ENCODE peak calls at places on chromosome 6, in four cellular contexts. K, Y, Q and U are unnamed samples.

GRCh38 chr6:30769088-30769852 is 24.9 kb upstream of the IER3 start:
- DNase-seq in K (peak), Y (peak), Q (peak), U (peak)

GRCh38 chr6:147142684-147143245 is 61.5 kb upstream of the STXBP5 start:
- DNase-seq in K (no peak), Y (no peak), Q (no peak), U (no peak)

GRCh38 chr6:9178066-9178465 is 742.7 kb upstream of the SLC35B3 start:
- DNase-seq in K (no peak), Y (no peak), Q (no peak), U (no peak)

GRCh38 chr6:56279346-56280080 is 32.1 kb upstream of the COL21A1 start:
- DNase-seq in K (no peak), Y (no peak), Q (no peak), U (no peak)

GRCh38 chr6:75922226-75922625 is 150.2 kb downstream of the IMPG1 start:
- DNase-seq in K (no peak), Y (no peak), Q (no peak), U (no peak)

GRCh38 chr6:116444092-116444491 is 17.1 kb upstream of the CALHM6 start:
- DNase-seq in K (no peak), Y (no peak), Q (no peak), U (no peak)

GRCh38 chr6:168609026-168609685 is 168.2 kb downstream of the SMOC2 start:
- DNase-seq in K (no peak), Y (no peak), Q (no peak), U (no peak)

GRCh38 chr6:20717743-20718142 is 183.5 kb downstream of the CDKAL1 start:
- DNase-seq in K (no peak), Y (no peak), Q (no peak), U (no peak)

GRCh38 chr6:51725155-51725554 is 362.3 kb downstream of the PKHD1 start:
- DNase-seq in K (no peak), Y (no peak), Q (no peak), U (no peak)

GRCh38 chr6:7640607-7641577 is 50.9 kb downstream of the SNRNP48 start:
- DNase-seq in K (no peak), Y (no peak), Q (no peak), U (no peak)

GRCh38 chr6:159464827-159465226 is 228.2 kb downstream of the SOD2 start:
- DNase-seq in K (no peak), Y (no peak), Q (no peak), U (no peak)

GRCh38 chr6:107075951-107076381 is 39.3 kb downstream of the BEND3 start:
- DNase-seq in K (no peak), Y (no peak), Q (no peak), U (no peak)

GRCh38 chr6:159372333-159372732 is 203.1 kb downstream of the FNDC1 start:
- DNase-seq in K (peak), Y (no peak), Q (no peak), U (no peak)

GRCh38 chr6:28922004-28922840 is 1.6 kb downstream of the TRIM27 start:
- DNase-seq in K (no peak), Y (no peak), Q (no peak), U (no peak)

GRCh38 chr6:19268718-19269117 is 568.5 kb upstream of the ID4 start:
- DNase-seq in K (no peak), Y (no peak), Q (no peak), U (no peak)

GRCh38 chr6:158047120-158047518 is 65.5 kb downstream of the SYNJ2 start:
- DNase-seq in K (peak), Y (peak), Q (no peak), U (no peak)

GRCh38 chr6:14463110-14463509 is 345.5 kb downstream of the CD83 start:
- DNase-seq in K (no peak), Y (no peak), Q (no peak), U (no peak)

GRCh38 chr6:113172531-113172966 is 684.6 kb upstream of the MARCKS start:
- DNase-seq in K (no peak), Y (no peak), Q (no peak), U (no peak)

GRCh38 chr6:36594029-36594815 is at the start of gene SRSF3:
- DNase-seq in K (peak), Y (peak), Q (peak), U (peak)

GRCh38 chr6:87945181-87945580 is 102.5 kb upstream of the SPACA1 start:
- DNase-seq in K (no peak), Y (no peak), Q (peak), U (no peak)

GRCh38 chr6:15427360-15428070 is 181.6 kb downstream of the JARID2 start:
- DNase-seq in K (no peak), Y (no peak), Q (peak), U (no peak)

GRCh38 chr6:166277021-166277420 is 31.2 kb downstream of the PRR18 start:
- DNase-seq in K (no peak), Y (no peak), Q (no peak), U (no peak)

GRCh38 chr6:34855463-34855862 is 32.4 kb downstream of the TAF11 start:
- DNase-seq in K (no peak), Y (no peak), Q (no peak), U (no peak)
- TF ChIP-seq CTCF in K (no peak), Y (no peak), Q (no peak), U (no peak)

GRCh38 chr6:32968770-32969684 is 633 bp downstream of the BRD2 start:
- DNase-seq in K (peak), Y (peak), Q (peak), U (peak)
- TF ChIP-seq CTCF in K (no peak), Y (no peak), Q (no peak), U (no peak)

GRCh38 chr6:119261944-119262284 is 87.6 kb downstream of the MAN1A1 start:
- DNase-seq in K (no peak), Y (no peak), Q (no peak), U (no peak)
- TF ChIP-seq CTCF in K (no peak), Y (no peak), Q (no peak), U (no peak)

DNA sequence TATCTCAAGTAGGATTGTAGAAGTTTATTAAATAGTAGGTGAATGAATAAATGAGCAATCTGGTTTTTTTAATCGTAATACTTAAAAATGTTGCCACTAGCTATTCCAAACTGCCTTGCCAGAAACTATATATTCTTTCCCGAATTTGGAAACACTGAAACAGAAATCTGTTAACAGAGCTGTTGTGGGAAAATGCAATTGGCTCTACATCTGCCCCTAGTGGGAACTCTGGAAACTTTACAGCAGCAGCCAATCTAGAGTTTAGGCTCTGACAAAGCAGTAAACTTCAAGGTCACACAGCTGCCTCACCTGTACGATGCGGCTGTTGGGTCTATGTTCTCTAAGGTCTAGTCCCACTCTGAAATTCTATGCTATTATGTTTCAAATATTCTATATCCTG is 41.7 kb downstream of the SYNE1 start:
- DNase-seq in K (no peak), Y (no peak), Q (no peak), U (no peak)
- TF ChIP-seq CTCF in K (peak), Y (no peak), Q (peak), U (no peak)

GRCh38 chr6:44493132-44493531 is 105.6 kb downstream of the CDC5L start:
- DNase-seq in K (no peak), Y (no peak), Q (no peak), U (no peak)

GRCh38 chr6:44496705-44497369 is 109.3 kb downstream of the CDC5L start:
- DNase-seq in K (no peak), Y (no peak), Q (no peak), U (no peak)

GRCh38 chr6:44495036-44495901 is 107.8 kb downstream of the CDC5L start:
- DNase-seq in K (no peak), Y (no peak), Q (no peak), U (no peak)

GRCh38 chr6:44493593-44493992 is 106.1 kb downstream of the CDC5L start:
- DNase-seq in K (no peak), Y (no peak), Q (no peak), U (no peak)

GRCh38 chr6:44494011-44494501 is 106.5 kb downstream of the CDC5L start:
- DNase-seq in K (no peak), Y (no peak), Q (no peak), U (no peak)
- TF ChIP-seq CTCF in K (no peak), Y (peak), Q (no peak), U (no peak)

GRCh38 chr6:41103792-41104324 is 31.1 kb downstream of the NFYA start:
- DNase-seq in K (no peak), Y (no peak), Q (no peak), U (no peak)

GRCh38 chr6:41098366-41098765 is 25.6 kb downstream of the NFYA start:
- DNase-seq in K (no peak), Y (no peak), Q (no peak), U (no peak)

GRCh38 chr6:41097467-41098090 is 24.8 kb downstream of the NFYA start:
- DNase-seq in K (no peak), Y (no peak), Q (no peak), U (no peak)

DNA sequence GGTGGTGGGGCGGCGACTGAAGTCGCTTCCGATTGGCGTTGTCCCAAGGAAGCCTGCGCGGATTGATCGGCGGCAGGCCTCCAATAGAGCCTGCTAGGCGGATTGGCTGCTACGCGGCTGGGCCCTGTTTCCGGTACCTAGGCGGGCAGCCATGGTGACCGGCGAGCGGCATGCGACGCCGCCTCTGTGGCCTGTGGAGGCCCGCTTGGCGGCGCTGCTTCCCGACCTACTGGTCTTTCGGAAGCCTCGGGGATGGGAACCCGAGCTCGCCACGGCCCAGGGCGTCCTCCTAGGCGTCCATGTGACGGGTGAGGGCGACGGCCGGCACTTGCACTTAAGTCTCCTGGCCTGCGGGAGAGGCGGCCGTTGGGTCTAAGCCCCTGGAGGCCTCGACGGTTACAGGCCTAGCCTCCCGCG is 28.1 kb downstream of the NFYA start:
- DNase-seq in K (no peak), Y (no peak), Q (no peak), U (no peak)
- TF ChIP-seq CTCF in K (no peak), Y (no peak), Q (no peak), U (no peak)

DNA sequence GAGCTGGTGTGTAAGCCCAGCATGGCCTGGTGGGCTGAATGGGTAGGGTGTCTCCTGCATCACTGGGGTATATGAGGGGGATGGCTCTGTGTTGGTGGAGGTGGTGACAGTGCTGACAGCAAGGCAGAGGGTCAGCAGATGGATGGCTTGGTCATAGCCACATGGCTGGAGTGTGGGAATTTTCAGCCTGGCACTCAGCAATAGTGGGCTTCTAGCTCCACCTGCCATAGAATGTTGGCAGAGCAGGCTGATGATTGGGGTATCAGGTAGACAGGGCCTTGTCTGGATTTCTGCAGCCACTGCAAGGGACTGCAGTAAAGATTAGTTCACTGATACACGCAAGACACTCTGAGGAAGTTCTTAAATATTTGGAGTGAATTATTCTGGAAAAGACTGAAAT is 137.5 kb upstream of the BACH2 start:
- DNase-seq in K (no peak), Y (no peak), Q (peak), U (no peak)
- TF ChIP-seq CTCF in K (no peak), Y (no peak), Q (peak), U (no peak)

DNA sequence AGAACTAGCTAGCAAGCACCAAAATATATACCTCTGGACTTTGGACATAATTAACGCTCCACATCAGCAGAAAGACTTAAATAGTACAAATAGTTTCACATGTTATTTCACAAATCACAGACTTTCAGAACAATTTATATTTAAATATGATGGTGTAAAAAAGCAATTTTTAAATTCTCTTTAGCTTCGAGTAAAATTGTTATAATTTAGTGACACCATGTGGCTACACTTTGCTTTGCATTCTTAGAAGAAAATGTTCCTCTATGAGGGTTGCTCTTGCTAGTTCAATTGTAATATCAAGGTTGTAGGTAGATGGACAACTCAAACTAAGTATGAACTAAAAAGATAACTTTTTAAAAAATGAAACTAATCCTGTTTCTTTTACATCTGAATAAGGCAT is 69.0 kb downstream of the BTBD9 start:
- DNase-seq in K (no peak), Y (no peak), Q (no peak), U (no peak)
- TF ChIP-seq CTCF in K (peak), Y (peak), Q (peak), U (no peak)

DNA sequence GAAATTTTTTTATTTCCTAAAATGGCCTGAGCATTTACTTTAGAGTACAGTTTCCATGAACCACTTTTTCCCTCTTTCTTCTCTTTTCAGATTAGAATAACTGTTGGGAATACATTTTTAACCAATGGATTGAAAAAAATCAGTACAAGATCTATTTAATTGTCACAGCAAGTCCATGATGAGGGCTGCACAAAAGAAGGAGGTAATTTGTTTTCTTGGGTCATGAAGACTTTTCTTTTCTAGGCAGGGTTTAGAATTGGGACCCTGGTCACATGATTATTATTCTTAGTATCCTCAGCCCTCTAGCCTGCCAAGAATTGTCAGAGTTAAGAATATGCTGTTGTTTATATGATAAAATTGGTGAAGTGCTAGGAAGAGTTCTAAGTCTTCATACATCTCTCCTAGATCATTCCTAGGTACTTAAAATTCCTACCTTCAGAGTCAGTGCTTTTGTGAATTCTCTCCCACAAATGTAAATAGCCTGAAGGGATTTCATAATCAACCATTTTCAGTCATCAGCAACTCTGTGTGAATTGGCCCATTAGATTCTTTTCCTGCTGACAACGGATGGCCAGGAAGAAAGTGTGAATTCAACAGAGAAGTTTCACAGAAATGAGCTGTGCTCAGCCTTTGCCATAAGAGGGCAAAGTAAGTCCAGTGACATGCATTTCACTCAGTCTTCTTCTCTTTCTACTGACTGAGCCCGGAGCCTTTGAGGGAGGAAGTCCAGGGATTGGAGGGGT is 32.4 kb upstream of the TPBG start:
- DNase-seq in K (no peak), Y (no peak), Q (no peak), U (no peak)
- TF ChIP-seq CTCF in K (no peak), Y (no peak), Q (no peak), U (no peak)

DNA sequence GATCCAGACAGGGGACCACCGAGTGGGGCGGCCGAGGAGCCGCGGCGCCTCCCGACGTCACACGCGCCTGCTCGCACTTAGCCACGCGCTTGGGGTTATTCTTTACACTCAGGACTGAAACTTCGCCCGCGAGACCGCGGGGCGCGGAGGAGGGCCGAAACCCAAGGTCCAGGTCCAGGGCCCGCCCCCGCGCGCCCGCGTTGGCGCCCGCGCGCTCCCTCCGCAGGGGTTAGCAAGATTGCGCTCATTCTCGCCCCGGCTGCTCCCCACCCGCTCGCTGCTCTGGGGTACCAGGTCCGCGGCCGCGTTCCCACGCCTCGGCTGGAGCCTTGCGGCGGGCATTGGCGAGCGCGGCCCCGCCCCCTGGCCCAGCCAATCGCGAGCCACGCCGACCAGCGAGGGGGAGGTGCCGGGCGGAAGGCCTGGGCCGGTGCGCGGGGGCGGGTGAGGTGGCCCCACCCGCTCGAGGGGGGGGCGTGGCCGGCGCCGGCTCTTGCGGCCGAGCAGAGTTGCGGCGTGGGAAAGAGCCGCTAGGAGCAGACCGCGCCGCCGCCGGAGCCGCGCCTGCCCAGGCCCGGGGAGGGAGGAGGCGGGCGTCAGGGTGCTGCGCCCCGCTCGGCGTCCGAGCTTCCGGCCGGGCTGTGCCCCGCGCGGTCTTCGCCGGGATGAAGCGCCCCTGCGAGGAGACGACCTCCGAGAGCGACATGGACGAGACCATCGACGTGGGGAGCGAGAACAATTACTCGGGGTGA is at the start of gene HEY2:
- DNase-seq in K (peak), Y (peak), Q (peak), U (peak)
- TF ChIP-seq CTCF in K (no peak), Y (no peak), Q (no peak), U (no peak)